ENCODE peak calls at places on chromosome 1, in seven cellular contexts. V is HTR-8/SVneo; L is MM.1S; S is stimulated activated CD8-positive, alpha-beta memory T cell treated with anti-CD3 and anti-CD28 coated beads, Interleukin-2, amount 100 ng/mL, for 48 hours; X is vagina; W is ELR; R is epithelial cell of prostate. O is an unnamed sample.
A peak's percentile ranks its signal among the peaks of the same experiment; 100 is the strongest.

GRCh38 chr1:38577937-38578443 is 281.6 kb downstream of the RRAGC start:
- DNase-seq in V (no peak), L (no peak), S (no peak), X (no peak), W (no peak), R (no peak), O (no peak)

GRCh38 chr1:207151920-207152319 is 47.9 kb downstream of the C4BPA start:
- DNase-seq in V (no peak), L (no peak), S (no peak), X (no peak), W (no peak), R (no peak), O (no peak)

GRCh38 chr1:213326666-213327317 is 275.8 kb downstream of the RPS6KC1 start:
- DNase-seq in V (peak; percentile 25), L (no peak), S (no peak), X (no peak), W (peak; percentile 62), R (no peak), O (no peak)

GRCh38 chr1:93348104-93348780 is 2.5 kb downstream of the DR1 start:
- DNase-seq in V (no peak), L (no peak), S (no peak), X (no peak), W (no peak), R (no peak), O (no peak)

GRCh38 chr1:79197421-79197820 is 190.9 kb upstream of the ADGRL4 start:
- DNase-seq in V (no peak), L (no peak), S (no peak), X (no peak), W (peak; percentile 40), R (no peak), O (no peak)

GRCh38 chr1:21139601-21140000 is 37.1 kb downstream of the EIF4G3 start:
- DNase-seq in V (no peak), L (peak; percentile 50), S (no peak), X (no peak), W (no peak), R (no peak), O (no peak)

GRCh38 chr1:236159704-236160539 is 17.6 kb downstream of the GPR137B start:
- DNase-seq in V (no peak), L (no peak), S (no peak), X (no peak), W (no peak), R (no peak), O (no peak)

GRCh38 chr1:200242379-200243041 is 167.3 kb downstream of the ZNF281 start:
- DNase-seq in V (no peak), L (no peak), S (no peak), X (no peak), W (peak; percentile 19), R (no peak), O (no peak)

GRCh38 chr1:19484793-19485361 is 462 bp downstream of the CAPZB start:
- DNase-seq in V (peak; percentile 23), L (no peak), S (no peak), X (no peak), W (peak; percentile 54), R (no peak), O (no peak)

GRCh38 chr1:118866330-118866729 is 121.8 kb downstream of the TBX15 start:
- DNase-seq in V (no peak), L (no peak), S (no peak), X (no peak), W (peak; percentile 10), R (no peak), O (no peak)

GRCh38 chr1:208101661-208102431 is 142.3 kb downstream of the PLXNA2 start:
- DNase-seq in V (no peak), L (no peak), S (no peak), X (no peak), W (no peak), R (no peak), O (peak; percentile 64)

GRCh38 chr1:159831696-159832225 is 5.1 kb downstream of the SLAMF8 start:
- DNase-seq in V (no peak), L (no peak), S (no peak), X (no peak), W (no peak), R (no peak), O (no peak)

GRCh38 chr1:213032651-213033050 is 17.0 kb upstream of the ANGEL2 start:
- DNase-seq in V (no peak), L (no peak), S (no peak), X (no peak), W (no peak), R (no peak), O (no peak)

GRCh38 chr1:223771814-223772770 is 59.8 kb downstream of the CAPN2 start:
- DNase-seq in V (peak; percentile 77), L (peak; percentile 3), S (no peak), X (no peak), W (peak; percentile 93), R (no peak), O (no peak)

GRCh38 chr1:227268943-227269342 is 49.3 kb downstream of the CDC42BPA start:
- DNase-seq in V (no peak), L (no peak), S (no peak), X (no peak), W (no peak), R (no peak), O (no peak)

GRCh38 chr1:49651136-49651535 is 372.6 kb downstream of the AGBL4 start:
- DNase-seq in V (no peak), L (no peak), S (no peak), X (no peak), W (no peak), R (no peak), O (no peak)

GRCh38 chr1:7641587-7642417 is 129.3 kb upstream of the VAMP3 start:
- DNase-seq in V (no peak), L (no peak), S (no peak), X (no peak), W (peak; percentile 8), R (no peak), O (no peak)

GRCh38 chr1:84968101-84968500 is 28.8 kb downstream of the MCOLN2 start:
- DNase-seq in V (no peak), L (no peak), S (no peak), X (no peak), W (no peak), R (no peak), O (no peak)